ENCODE peak calls at places on chromosomes 13 and 19, in ten cellular contexts. F is stimulated activated CD4-positive, alpha-beta T cell treated with anti-CD3 and anti-CD28 coated beads, Interleukin-2, amount 100 ng/mL, for 48 hours; G is NCI-H774; P is posterior vena cava; X is H54; A is uterus; O is HEK293T; W is activated CD4-positive, alpha-beta T cell treated with anti-CD3 and anti-CD28 coated beads, Interleukin-2, amount 50 U/mL, for 48 hours; Y is iris pigment epithelial cell; B is AG10803. T is an unnamed sample.

GRCh38 chr13:110455941-110456340 is 105.6 kb downstream of the RAB20 start:
- DNase-seq in X (peak), Y (peak), B (peak), O (peak), W (peak), A (peak), P (peak), G (peak), F (peak), T (peak)

GRCh38 chr19:281156-281853 is 9.9 kb downstream of the PLPP2 start:
- DNase-seq in G (no peak), P (peak), F (no peak), A (no peak), X (no peak), B (no peak), W (no peak), O (no peak), Y (no peak), T (no peak)

GRCh38 chr13:112062619-112063308 is 4.2 kb upstream of the SOX1 start:
- DNase-seq in G (no peak), Y (no peak), W (no peak), A (no peak), F (no peak), X (no peak), B (no peak), O (no peak), P (no peak), T (no peak)

GRCh38 chr13:100646030-100646673 is 28.4 kb downstream of the TMTC4 start:
- DNase-seq in G (no peak), F (no peak), O (peak), A (no peak), X (peak), P (no peak), W (peak), Y (peak), B (peak), T (peak)

GRCh38 chr19:54662730-54663129 is at the start of gene LILRB4:
- DNase-seq in F (no peak), P (no peak), W (no peak), B (no peak), Y (no peak), G (no peak), O (no peak), X (no peak), A (no peak), T (no peak)

GRCh38 chr13:60700994-60701393 is 304.0 kb downstream of the TDRD3 start:
- DNase-seq in G (no peak), F (no peak), Y (no peak), W (no peak), P (no peak), B (no peak), O (no peak), A (no peak), X (no peak), T (no peak)

GRCh38 chr13:99281811-99282263 is 23.7 kb upstream of the GPR18 start:
- DNase-seq in B (peak), O (no peak), F (peak), Y (no peak), G (no peak), P (peak), W (peak), A (no peak), X (no peak), T (no peak)

GRCh38 chr19:16888629-16889371 is at the start of gene F2RL3:
- DNase-seq in O (no peak), F (no peak), Y (no peak), A (peak), X (no peak), G (no peak), P (no peak), B (peak), W (no peak), T (no peak)

GRCh38 chr13:66114127-66114526 is 1116.0 kb downstream of the PCDH9 start:
- DNase-seq in B (peak), G (no peak), P (no peak), W (no peak), F (no peak), X (no peak), Y (peak), O (no peak), A (no peak), T (no peak)

GRCh38 chr19:45901432-45901903 is 945 bp downstream of the MYPOP start:
- DNase-seq in F (no peak), O (peak), B (peak), P (no peak), Y (peak), W (peak), G (no peak), A (peak), X (no peak), T (no peak)

GRCh38 chr19:38993271-38993670 is 17.7 kb upstream of the FBXO17 start:
- DNase-seq in A (no peak), Y (peak), F (no peak), G (no peak), O (no peak), W (no peak), P (no peak), B (peak), X (peak), T (no peak)

GRCh38 chr13:30121666-30122065 is 185.7 kb downstream of the KATNAL1 start:
- DNase-seq in W (no peak), F (no peak), A (no peak), B (no peak), O (no peak), Y (no peak), P (no peak), X (no peak), G (no peak), T (no peak)

GRCh38 chr13:20370815-20371421 is 138.8 kb upstream of the GJB6 start:
- DNase-seq in W (no peak), P (no peak), X (no peak), B (no peak), Y (no peak), O (no peak), A (no peak), F (no peak), G (no peak), T (no peak)

GRCh38 chr13:28392428-28392827 is 102.5 kb downstream of the FLT1 start:
- DNase-seq in G (no peak), A (no peak), F (no peak), P (no peak), B (no peak), O (no peak), X (no peak), Y (peak), W (no peak), T (no peak)

GRCh38 chr19:12035220-12036172 is at the start of gene ZNF433:
- DNase-seq in O (peak), G (peak), B (peak), X (peak), W (peak), P (peak), Y (peak), F (peak), A (peak), T (peak)

GRCh38 chr19:50322931-50323781 is 6.0 kb downstream of the KCNC3 start:
- DNase-seq in F (no peak), P (peak), Y (no peak), O (no peak), X (no peak), G (no peak), B (no peak), W (no peak), A (no peak), T (no peak)

GRCh38 chr19:28159065-28159464 is 1053.9 kb downstream of the UQCRFS1 start:
- DNase-seq in G (no peak), P (no peak), A (no peak), W (no peak), X (no peak), Y (no peak), F (no peak), O (no peak), B (no peak), T (no peak)

GRCh38 chr13:37995052-37995451 is 125.5 kb upstream of the TRPC4 start:
- DNase-seq in X (no peak), O (peak), W (no peak), P (no peak), F (no peak), B (no peak), Y (peak), A (no peak), G (peak), T (no peak)

GRCh38 chr13:58142952-58143351 is 511.4 kb downstream of the PCDH17 start:
- DNase-seq in X (no peak), P (no peak), A (no peak), B (no peak), G (no peak), O (no peak), W (no peak), Y (no peak), F (no peak), T (no peak)